ENCODE peak calls at places on chromosomes 3 and 15, in four cellular contexts. Y, Q, W and R are unnamed samples.

GRCh38 chr15:26628879-26629529 is 143.9 kb downstream of the GABRB3 start:
- DNase-seq in Y (peak), Q (no peak), W (no peak), R (no peak)

GRCh38 chr15:75620043-75620775 is 5.3 kb downstream of the SNUPN start:
- DNase-seq in Q (no peak), W (no peak), Y (no peak), R (no peak)

GRCh38 chr3:69791111-69791510 is 51.8 kb downstream of the MITF start:
- DNase-seq in W (no peak), Y (no peak), Q (no peak), R (no peak)

GRCh38 chr3:13021141-13021933 is 51.9 kb downstream of the IQSEC1 start:
- DNase-seq in Y (no peak), W (peak), Q (no peak), R (no peak)

GRCh38 chr3:1118074-1118473 is 25.2 kb downstream of the CNTN6 start:
- DNase-seq in W (no peak), Y (no peak), Q (no peak), R (no peak)

GRCh38 chr3:32453346-32453745 is 49.3 kb downstream of the CMTM6 start:
- DNase-seq in W (no peak), Q (no peak), Y (peak), R (no peak)

GRCh38 chr3:191959876-191960418 is 499.0 kb downstream of the PYDC2 start:
- DNase-seq in W (no peak), Y (no peak), Q (no peak), R (no peak)

GRCh38 chr3:41198526-41198925 is 779 bp upstream of the CTNNB1 start:
- DNase-seq in Y (no peak), W (no peak), Q (no peak), R (no peak)

GRCh38 chr3:143644370-143645089 is 203.7 kb downstream of the SLC9A9 start:
- DNase-seq in W (peak), Q (no peak), Y (peak), R (no peak)